ENCODE peak calls at places on chromosomes 3 and 15, in ten cellular contexts. Y is left cardiac atrium, M is left lobe of liver, E is hepatic stellate cell, V is hypothalamus, L is MG63, I is fibroblast of villous mesenchyme, X is astrocyte of the hippocampus, J is kidney, N is T-cell. T is an unnamed sample.

GRCh38 chr3:105783631-105784030 is 85.2 kb downstream of the CBLB start:
- DNase-seq in Y (no peak), M (no peak), E (no peak), V (no peak), L (no peak), I (no peak), X (no peak), J (no peak), N (no peak), T (no peak)

GRCh38 chr3:11574981-11575669 is 68.6 kb downstream of the VGLL4 start:
- DNase-seq in Y (no peak), M (no peak), E (no peak), V (no peak), L (no peak), I (no peak), X (no peak), J (no peak), N (no peak), T (no peak)

GRCh38 chr3:145953316-145953715 is 207.7 kb downstream of the PLOD2 start:
- DNase-seq in Y (no peak), M (no peak), E (no peak), V (no peak), L (no peak), I (no peak), X (peak; percentile 64), J (no peak), N (no peak), T (no peak)

GRCh38 chr3:71978150-71978721 is 193.3 kb upstream of the PROK2 start:
- DNase-seq in Y (no peak), M (no peak), E (no peak), V (no peak), L (no peak), I (no peak), X (no peak), J (no peak), N (no peak), T (no peak)

GRCh38 chr15:92122259-92122658 is 268.8 kb downstream of the SLCO3A1 start:
- DNase-seq in Y (no peak), M (no peak), E (no peak), V (no peak), L (no peak), I (no peak), X (no peak), J (no peak), N (no peak), T (no peak)

GRCh38 chr3:178059836-178060235 is 476.4 kb upstream of the KCNMB2 start:
- DNase-seq in Y (no peak), M (no peak), E (no peak), V (no peak), L (no peak), I (peak; percentile 53), X (no peak), J (no peak), N (no peak), T (peak; percentile 63)

GRCh38 chr3:5019411-5020261 is 40.4 kb downstream of the BHLHE40 start:
- DNase-seq in Y (peak; percentile 38), M (no peak), E (no peak), V (no peak), L (no peak), I (no peak), X (no peak), J (no peak), N (peak; percentile 72), T (no peak)

GRCh38 chr15:33393552-33393951 is 82.8 kb downstream of the RYR3 start:
- DNase-seq in Y (no peak), M (no peak), E (no peak), V (no peak), L (no peak), I (no peak), X (no peak), J (no peak), N (no peak), T (no peak)

GRCh38 chr3:31634485-31634884 is 101.8 kb downstream of the STT3B start:
- DNase-seq in Y (no peak), M (no peak), E (no peak), V (no peak), L (peak; percentile 23), I (peak; percentile 34), X (peak; percentile 50), J (no peak), N (no peak), T (no peak)

GRCh38 chr15:60591491-60592385 is 112.8 kb upstream of the ICE2 start:
- DNase-seq in Y (peak; percentile 47), M (peak; percentile 60), E (peak; percentile 41), V (peak; percentile 74), L (peak; percentile 36), I (no peak), X (peak; percentile 51), J (peak; percentile 91), N (no peak), T (peak; percentile 36)

GRCh38 chr15:29773816-29774215 is 48.5 kb downstream of the TJP1 start:
- DNase-seq in Y (no peak), M (no peak), E (no peak), V (no peak), L (no peak), I (no peak), X (peak; percentile 34), J (no peak), N (no peak), T (no peak)

GRCh38 chr3:134685881-134686802 is 35.3 kb upstream of the KY start:
- DNase-seq in Y (no peak), M (no peak), E (peak; percentile 75), V (no peak), L (peak; percentile 87), I (peak; percentile 45), X (no peak), J (no peak), N (no peak), T (peak; percentile 11)